ENCODE peak calls at places on chromosome 6, in five cellular contexts. D, F, H, K and M are unnamed samples.

GRCh38 chr6:166760288-166760687 is 133.2 kb upstream of the RPS6KA2 start:
- DNase-seq in F (no peak), H (no peak), K (no peak), D (no peak), M (no peak)

GRCh38 chr6:33636655-33637054 is 15.5 kb downstream of the ITPR3 start:
- DNase-seq in D (no peak), F (no peak), H (no peak), K (no peak), M (no peak)

GRCh38 chr6:168914070-168914469 is 339.6 kb downstream of the THBS2 start:
- DNase-seq in D (no peak), K (no peak), H (no peak), F (no peak), M (no peak)

GRCh38 chr6:166351715-166352285 is 9.5 kb upstream of the SFT2D1 start:
- DNase-seq in D (no peak), F (no peak), H (peak), K (no peak), M (peak)

GRCh38 chr6:7236312-7237209 is 76.4 kb downstream of the SSR1 start:
- DNase-seq in F (no peak), D (no peak), K (peak), H (peak), M (peak)

GRCh38 chr6:52130440-52130839 is 43.0 kb upstream of the PKHD1 start:
- DNase-seq in K (no peak), D (no peak), F (no peak), H (no peak), M (no peak)

GRCh38 chr6:37516076-37516919 is 16.6 kb upstream of the CCDC167 start:
- DNase-seq in H (peak), K (no peak), D (no peak), F (no peak), M (no peak)

GRCh38 chr6:104995989-104996617 is 39.2 kb downstream of the LIN28B start:
- DNase-seq in F (peak), H (no peak), K (no peak), D (peak), M (peak)

GRCh38 chr6:166206066-166206465 is 38.4 kb upstream of the TBXT start:
- DNase-seq in H (no peak), D (no peak), K (no peak), F (peak), M (no peak)

GRCh38 chr6:170174124-170174770 is 116.6 kb downstream of the DLL1 start:
- DNase-seq in H (no peak), K (no peak), F (no peak), D (no peak), M (no peak)

GRCh38 chr6:117494283-117494682 is 11.8 kb downstream of the DCBLD1 start:
- DNase-seq in H (no peak), F (no peak), D (no peak), K (no peak), M (no peak)

GRCh38 chr6:157037165-157037564 is 260.0 kb downstream of the ARID1B start:
- DNase-seq in D (no peak), K (no peak), F (no peak), H (no peak), M (no peak)

GRCh38 chr6:150539568-150539967 is 60.1 kb upstream of the PLEKHG1 start:
- DNase-seq in F (no peak), H (no peak), D (no peak), K (no peak), M (no peak)

GRCh38 chr6:41914343-41914742 is 6.6 kb downstream of the MED20 start:
- DNase-seq in K (no peak), F (no peak), D (no peak), H (no peak), M (no peak)

GRCh38 chr6:10395171-10395945 is 19.5 kb downstream of the TFAP2A start:
- DNase-seq in K (no peak), F (no peak), H (no peak), D (no peak), M (no peak)

GRCh38 chr6:9138856-9139426 is 703.6 kb upstream of the SLC35B3 start:
- DNase-seq in H (no peak), F (peak), D (no peak), K (no peak), M (no peak)

GRCh38 chr6:140077712-140078551 is 703.5 kb upstream of the CITED2 start:
- DNase-seq in K (no peak), D (no peak), F (peak), H (no peak), M (no peak)

GRCh38 chr6:34207695-34208443 is 28.8 kb upstream of the HMGA1 start:
- DNase-seq in H (no peak), K (no peak), D (no peak), F (no peak), M (no peak)

GRCh38 chr6:52725133-52725529 is 38.1 kb downstream of the GSTA2 start:
- DNase-seq in K (no peak), F (no peak), H (no peak), D (peak), M (no peak)

GRCh38 chr6:146972526-146972925 is 231.7 kb upstream of the STXBP5 start:
- DNase-seq in H (no peak), K (no peak), F (peak), D (no peak), M (no peak)

GRCh38 chr6:124679392-124679791 is 282.8 kb upstream of the RNF217 start:
- DNase-seq in H (no peak), K (no peak), F (peak), D (no peak), M (no peak)

GRCh38 chr6:139515511-139515910 is 141.1 kb upstream of the CITED2 start:
- DNase-seq in H (no peak), D (no peak), K (no peak), F (peak), M (no peak)

GRCh38 chr6:130676077-130676772 is 151.0 kb upstream of the SMLR1 start:
- DNase-seq in H (no peak), F (no peak), D (no peak), K (no peak), M (no peak)

GRCh38 chr6:46098678-46099077 is 31.1 kb upstream of the ENPP4 start:
- DNase-seq in D (no peak), H (no peak), K (peak), F (no peak), M (no peak)

GRCh38 chr6:7124114-7124513 is 16.4 kb downstream of the RREB1 start:
- DNase-seq in D (no peak), H (no peak), F (no peak), K (no peak), M (no peak)

GRCh38 chr6:150252714-150253444 is 110.0 kb downstream of the PPP1R14C start:
- DNase-seq in D (no peak), F (peak), H (no peak), K (peak), M (peak)

GRCh38 chr6:91243436-91243835 is 656.6 kb upstream of the MAP3K7 start:
- DNase-seq in K (no peak), H (no peak), F (no peak), D (no peak), M (no peak)

GRCh38 chr6:50851269-50851847 is 32.7 kb downstream of the TFAP2B start:
- DNase-seq in F (no peak), H (no peak), K (no peak), D (no peak), M (no peak)

GRCh38 chr6:12009904-12010634 is 2.0 kb upstream of the HIVEP1 start:
- DNase-seq in D (no peak), F (peak), H (no peak), K (no peak), M (no peak)

GRCh38 chr6:100449239-100449691 is 15.5 kb downstream of the SIM1 start:
- DNase-seq in F (no peak), D (no peak), K (no peak), H (no peak), M (no peak)

GRCh38 chr6:100446922-100447899 is 17.5 kb downstream of the SIM1 start:
- DNase-seq in F (no peak), H (no peak), K (no peak), D (no peak), M (no peak)

GRCh38 chr6:100445512-100445911 is 19.2 kb downstream of the SIM1 start:
- DNase-seq in K (no peak), D (no peak), F (no peak), H (no peak), M (no peak)

GRCh38 chr6:100447900-100448700 is 16.6 kb downstream of the SIM1 start:
- DNase-seq in F (no peak), H (no peak), D (no peak), K (no peak), M (no peak)

DNA sequence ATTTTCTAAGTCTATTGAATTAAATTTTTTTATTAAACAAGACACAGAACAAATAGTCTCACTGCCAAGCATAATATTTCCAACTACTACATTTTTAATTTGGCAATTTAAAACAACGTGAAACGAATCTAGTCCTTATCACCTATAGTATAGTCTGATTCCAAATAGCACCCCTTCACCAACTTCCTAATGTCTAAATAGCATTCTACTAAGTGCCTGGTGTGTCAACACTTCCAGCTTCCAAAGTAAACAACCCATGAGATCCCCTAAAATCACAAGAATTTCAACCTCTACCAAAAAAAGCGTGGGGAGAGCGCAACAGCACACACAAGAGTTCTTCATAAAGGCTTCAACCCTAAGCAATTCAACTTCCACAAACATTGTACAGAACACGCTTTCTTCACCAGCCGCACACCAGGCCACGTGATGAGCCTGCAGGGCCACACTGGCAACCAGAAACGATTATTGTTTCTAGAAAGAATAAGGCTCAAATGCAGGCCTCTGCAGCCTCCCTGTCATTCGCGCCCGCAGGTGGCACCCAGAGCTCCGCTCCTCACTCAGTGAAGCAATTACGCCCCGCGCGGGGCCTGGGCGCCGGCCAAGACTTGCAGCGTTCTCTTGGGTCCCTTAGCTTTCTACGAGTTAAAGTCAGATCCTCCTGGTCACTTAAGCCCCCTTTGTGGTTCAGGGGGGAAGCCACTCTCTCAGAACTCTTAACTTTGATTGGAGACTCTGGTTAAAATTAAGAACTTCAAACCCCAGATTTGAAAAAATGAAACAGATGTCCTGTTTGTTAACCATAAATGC is 18.4 kb downstream of the SIM1 start:
- DNase-seq in H (no peak), F (no peak), K (no peak), D (no peak), M (no peak)
- TF ChIP-seq RAD21 in H (no peak), F (no peak), K (no peak), D (no peak), M (no peak)

GRCh38 chr6:29637247-29637646 is 4.3 kb upstream of the GABBR1 start:
- DNase-seq in K (no peak), D (no peak), H (no peak), F (no peak), M (no peak)
- TF ChIP-seq RAD21 in K (no peak), D (no peak), H (no peak), F (no peak), M (no peak)

GRCh38 chr6:19311786-19312185 is 525.4 kb upstream of the ID4 start:
- DNase-seq in F (no peak), H (no peak), K (no peak), D (no peak), M (no peak)
- TF ChIP-seq RAD21 in F (no peak), H (no peak), K (no peak), D (no peak), M (no peak)

DNA sequence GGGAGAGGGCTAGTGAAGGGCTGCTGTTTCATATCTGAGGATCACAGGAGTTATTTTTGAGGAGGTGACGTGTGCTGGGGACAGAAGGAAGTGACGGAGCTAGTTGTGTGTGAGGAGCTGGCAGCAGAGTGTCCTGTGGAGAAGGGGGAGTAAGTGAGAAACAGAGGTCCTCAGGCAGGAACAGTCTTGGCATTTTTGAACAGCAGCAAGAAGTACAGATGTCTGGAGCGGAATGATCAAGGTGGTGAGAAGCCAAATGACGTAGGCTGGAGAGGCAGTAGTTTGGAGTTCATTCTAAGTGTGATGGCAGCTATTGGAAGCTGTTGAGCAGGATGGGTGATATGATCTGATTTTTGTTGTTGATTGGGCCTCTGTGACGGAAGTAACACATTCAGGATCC is 52.3 kb downstream of the SOBP start:
- DNase-seq in H (no peak), F (no peak), K (no peak), D (no peak), M (no peak)
- TF ChIP-seq RAD21 in H (no peak), F (no peak), K (no peak), D (no peak), M (no peak)

GRCh38 chr6:21508753-21509152 is 84.8 kb upstream of the SOX4 start:
- DNase-seq in H (no peak), K (no peak), F (no peak), D (no peak), M (no peak)
- TF ChIP-seq RAD21 in H (no peak), K (no peak), F (no peak), D (no peak), M (no peak)

GRCh38 chr6:43059168-43060033 is at the start of the genes KLC4 and MRPL2:
- DNase-seq in K (peak), F (peak), D (peak), H (peak), M (peak)

GRCh38 chr6:43058511-43058910 is 723 bp downstream of the MRPL2 start:
- DNase-seq in K (no peak), H (no peak), F (no peak), D (no peak), M (no peak)

GRCh38 chr6:43061861-43062260 is 2.4 kb downstream of the KLC4 start:
- DNase-seq in D (no peak), H (no peak), F (peak), K (no peak), M (no peak)

GRCh38 chr6:43060755-43061633 is 1.6 kb downstream of the KLC4 start:
- DNase-seq in H (no peak), K (no peak), F (no peak), D (no peak), M (no peak)

DNA sequence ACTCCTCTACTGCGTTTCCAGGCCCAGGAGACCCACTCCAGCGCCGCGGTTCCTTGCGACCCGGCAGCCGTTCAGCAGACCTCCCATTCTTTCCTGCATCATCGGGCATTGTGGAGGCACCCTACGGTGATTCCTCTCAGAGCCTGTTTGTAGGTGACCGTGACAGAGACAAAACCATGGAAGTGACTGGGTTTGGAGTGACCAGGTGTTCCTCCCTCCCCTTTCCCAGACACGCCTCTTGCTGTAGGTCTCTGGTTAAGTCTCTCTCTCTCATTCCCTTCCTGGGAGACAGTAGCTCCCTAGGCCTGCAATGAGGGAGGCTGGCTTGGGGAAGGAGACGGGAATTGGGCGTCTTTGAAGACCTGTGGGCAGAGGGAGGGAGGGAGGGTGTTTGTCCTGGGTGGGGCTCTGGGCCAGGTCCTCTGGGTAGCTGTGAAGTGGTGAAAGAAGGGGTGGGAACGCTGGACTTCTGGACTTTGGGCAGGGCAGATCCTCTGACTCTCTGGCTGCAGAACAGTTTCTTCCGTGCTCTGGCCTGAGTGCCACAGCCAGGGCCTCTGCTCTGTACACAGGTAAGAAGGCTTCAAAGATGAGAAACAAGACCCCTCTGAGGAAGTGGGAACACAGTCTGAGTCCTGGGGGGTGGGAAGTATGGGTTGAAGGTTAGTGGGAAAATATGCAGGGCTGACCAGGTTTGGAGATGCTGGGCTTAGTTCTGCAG is 763 bp downstream of the KLC4 start:
- DNase-seq in F (no peak), K (no peak), D (peak), H (no peak), M (peak)
- TF ChIP-seq RAD21 in F (no peak), K (no peak), D (no peak), H (no peak), M (no peak)

GRCh38 chr6:142886431-142887170 is 58.4 kb downstream of the HIVEP2 start:
- DNase-seq in D (peak), H (peak), F (peak), K (no peak), M (no peak)
- TF ChIP-seq RAD21 in D (peak), H (peak), F (peak), K (peak), M (no peak)

GRCh38 chr6:2931970-2932748 is 29.1 kb upstream of the SERPINB9 start:
- DNase-seq in F (peak), K (peak), D (peak), H (peak), M (peak)
- TF ChIP-seq RAD21 in F (peak), K (peak), D (peak), H (peak), M (peak)